ENCODE peak calls at places on chromosomes 3 and 15, in six cellular contexts. T is C1 segment of cervical spinal cord; H is activated T-cell treated with anti-CD3 and anti-CD28 coated beads, Interleukin-2, amount 50 U/mL, for 4 hours; N is ACHN; B is NCI-H1436; Q is GM12892. J is an unnamed sample.

GRCh38 chr3:102180291-102180931 is 254.4 kb upstream of the ZPLD1 start:
- DNase-seq in T (no peak), H (no peak), N (peak), B (no peak), Q (no peak), J (no peak)

GRCh38 chr15:94352940-94353820 is 121.8 kb downstream of the MCTP2 start:
- DNase-seq in T (no peak), H (no peak), N (no peak), B (no peak), Q (no peak), J (no peak)

GRCh38 chr15:49235446-49236207 is 65.6 kb downstream of the GALK2 start:
- DNase-seq in T (peak), H (peak), N (peak), B (peak), Q (no peak), J (peak)

GRCh38 chr3:165254812-165255211 is 58.6 kb upstream of the SLITRK3 start:
- DNase-seq in T (no peak), H (no peak), N (peak), B (peak), Q (no peak), J (no peak)

GRCh38 chr3:141050913-141051632 is at the start of gene SPSB4:
- DNase-seq in T (no peak), H (no peak), N (peak), B (peak), Q (no peak), J (peak)

GRCh38 chr3:101938262-101938847 is 89.0 kb downstream of the NFKBIZ start:
- DNase-seq in T (no peak), H (no peak), N (no peak), B (no peak), Q (peak), J (no peak)

GRCh38 chr15:57445872-57446271 is 69.6 kb downstream of the CGNL1 start:
- DNase-seq in T (no peak), H (no peak), N (peak), B (no peak), Q (no peak), J (no peak)

GRCh38 chr3:111603679-111604643 is 8.8 kb upstream of the ZBED2 start:
- DNase-seq in T (no peak), H (no peak), N (no peak), B (no peak), Q (no peak), J (peak)

GRCh38 chr3:177596822-177597271 is 399.6 kb upstream of the TBL1XR1 start:
- DNase-seq in T (no peak), H (no peak), N (no peak), B (no peak), Q (no peak), J (no peak)